ENCODE peak calls at places on chromosome 20, in six cellular contexts. One of them, this sample, is unnamed. For H3K36me3, the result is how much of the 10 kb centered on the place peaks cover.

GRCh38 chr20:58716476-58717277 is 24.1 kb downstream of the NPEPL1 start:
- DNase-seq in ovary: peak
- DNase-seq in DND-41: peak
- DNase-seq in cardiac muscle cell: no peak
- DNase-seq in CD8-positive, alpha-beta T cell: no peak
- DNase-seq in kidney: peak
- DNase-seq in this sample: peak

GRCh38 chr20:48725589-48725991 is 102.2 kb downstream of the PREX1 start:
- DNase-seq in DND-41: peak
- DNase-seq in cardiac muscle cell: peak
- DNase-seq in CD8-positive, alpha-beta T cell: no peak
- DNase-seq in ovary: no peak
- DNase-seq in kidney: no peak
- DNase-seq in this sample: no peak

GRCh38 chr20:34579936-34580587 is 21.5 kb downstream of the MAP1LC3A start:
- DNase-seq in kidney: no peak
- DNase-seq in cardiac muscle cell: no peak
- DNase-seq in ovary: peak
- DNase-seq in CD8-positive, alpha-beta T cell: no peak
- DNase-seq in DND-41: no peak
- DNase-seq in this sample: no peak

GRCh38 chr20:57502331-57502700 is 22.6 kb downstream of the CTCFL start:
- DNase-seq in DND-41: no peak
- DNase-seq in ovary: no peak
- DNase-seq in CD8-positive, alpha-beta T cell: no peak
- DNase-seq in cardiac muscle cell: no peak
- DNase-seq in kidney: no peak
- DNase-seq in this sample: no peak

GRCh38 chr20:56111951-56112730 is 106.8 kb upstream of the CBLN4 start:
- DNase-seq in DND-41: no peak
- DNase-seq in ovary: no peak
- DNase-seq in cardiac muscle cell: no peak
- DNase-seq in CD8-positive, alpha-beta T cell: no peak
- DNase-seq in kidney: no peak
- DNase-seq in this sample: no peak

GRCh38 chr20:25254571-25254970 is 6.7 kb downstream of the PYGB start:
- DNase-seq in kidney: no peak
- DNase-seq in ovary: no peak
- DNase-seq in CD8-positive, alpha-beta T cell: no peak
- DNase-seq in cardiac muscle cell: no peak
- DNase-seq in DND-41: no peak
- DNase-seq in this sample: no peak

GRCh38 chr20:48846516-48847492 is 19.0 kb upstream of the PREX1 start:
- DNase-seq in cardiac muscle cell: peak
- DNase-seq in DND-41: no peak
- DNase-seq in kidney: no peak
- DNase-seq in CD8-positive, alpha-beta T cell: no peak
- DNase-seq in ovary: no peak
- DNase-seq in this sample: no peak

GRCh38 chr20:31670371-31671228 is 32.9 kb downstream of the COX4I2 start:
- DNase-seq in cardiac muscle cell: no peak
- DNase-seq in ovary: peak
- DNase-seq in kidney: peak
- DNase-seq in CD8-positive, alpha-beta T cell: no peak
- DNase-seq in DND-41: no peak
- DNase-seq in this sample: peak

GRCh38 chr20:1624811-1625690 is 5.2 kb upstream of the SIRPB1 start:
- DNase-seq in DND-41: no peak
- DNase-seq in ovary: no peak
- DNase-seq in CD8-positive, alpha-beta T cell: no peak
- DNase-seq in cardiac muscle cell: no peak
- DNase-seq in kidney: no peak
- DNase-seq in this sample: no peak

GRCh38 chr20:46031701-46032254 is 2.8 kb downstream of the SLC12A5 start:
- DNase-seq in CD8-positive, alpha-beta T cell: no peak
- DNase-seq in DND-41: no peak
- DNase-seq in cardiac muscle cell: peak
- DNase-seq in ovary: no peak
- DNase-seq in kidney: peak
- DNase-seq in this sample: no peak

GRCh38 chr20:50980071-50980681 is 21.6 kb downstream of the MOCS3 start:
- DNase-seq in DND-41: no peak
- DNase-seq in ovary: no peak
- DNase-seq in cardiac muscle cell: peak
- DNase-seq in CD8-positive, alpha-beta T cell: no peak
- DNase-seq in kidney: no peak
- DNase-seq in this sample: no peak

GRCh38 chr20:33730946-33731692 is 677 bp upstream of the ZNF341 start:
- DNase-seq in DND-41: no peak
- DNase-seq in cardiac muscle cell: no peak
- DNase-seq in ovary: no peak
- DNase-seq in kidney: no peak
- DNase-seq in CD8-positive, alpha-beta T cell: no peak
- DNase-seq in this sample: no peak

GRCh38 chr20:15637971-15638754 is 935.1 kb downstream of the KIF16B start:
- DNase-seq in cardiac muscle cell: no peak
- DNase-seq in kidney: no peak
- DNase-seq in DND-41: no peak
- DNase-seq in ovary: no peak
- DNase-seq in CD8-positive, alpha-beta T cell: no peak
- DNase-seq in this sample: no peak

GRCh38 chr20:51531141-51531710 is 11.3 kb downstream of the NFATC2 start:
- DNase-seq in ovary: no peak
- DNase-seq in DND-41: no peak
- DNase-seq in CD8-positive, alpha-beta T cell: peak
- DNase-seq in cardiac muscle cell: no peak
- DNase-seq in kidney: no peak
- DNase-seq in this sample: no peak

GRCh38 chr20:20413801-20414200 is 45.9 kb downstream of the INSM1 start:
- DNase-seq in ovary: no peak
- DNase-seq in CD8-positive, alpha-beta T cell: no peak
- DNase-seq in cardiac muscle cell: no peak
- DNase-seq in DND-41: no peak
- DNase-seq in kidney: peak
- DNase-seq in this sample: no peak

GRCh38 chr20:46129955-46130481 is 11.9 kb downstream of the CD40 start:
- DNase-seq in ovary: no peak
- DNase-seq in cardiac muscle cell: peak
- DNase-seq in kidney: peak
- DNase-seq in DND-41: no peak
- DNase-seq in CD8-positive, alpha-beta T cell: no peak
- DNase-seq in this sample: no peak

GRCh38 chr20:43055181-43055884 is 134.4 kb downstream of the PTPRT start:
- DNase-seq in kidney: no peak
- DNase-seq in CD8-positive, alpha-beta T cell: no peak
- DNase-seq in DND-41: no peak
- DNase-seq in ovary: no peak
- DNase-seq in cardiac muscle cell: no peak
- DNase-seq in this sample: no peak

GRCh38 chr20:41830702-41831101 is 212.5 kb upstream of the CHD6 start:
- DNase-seq in DND-41: no peak
- DNase-seq in cardiac muscle cell: no peak
- DNase-seq in CD8-positive, alpha-beta T cell: no peak
- DNase-seq in ovary: no peak
- DNase-seq in kidney: no peak
- DNase-seq in this sample: no peak

GRCh38 chr20:59808729-59809381 is 124.6 kb downstream of the SYCP2 start:
- DNase-seq in DND-41: no peak
- DNase-seq in CD8-positive, alpha-beta T cell: no peak
- DNase-seq in kidney: peak
- DNase-seq in cardiac muscle cell: no peak
- DNase-seq in ovary: peak
- DNase-seq in this sample: peak

GRCh38 chr20:39458452-39458851 is 496.3 kb downstream of the DHX35 start:
- DNase-seq in cardiac muscle cell: no peak
- DNase-seq in DND-41: no peak
- DNase-seq in CD8-positive, alpha-beta T cell: no peak
- DNase-seq in ovary: no peak
- DNase-seq in kidney: no peak
- DNase-seq in this sample: no peak

GRCh38 chr20:50317644-50318043 is 127.0 kb downstream of the CEBPB start:
- DNase-seq in cardiac muscle cell: no peak
- DNase-seq in kidney: no peak
- DNase-seq in DND-41: no peak
- DNase-seq in ovary: no peak
- DNase-seq in CD8-positive, alpha-beta T cell: no peak
- DNase-seq in this sample: no peak

GRCh38 chr20:1648101-1648500 is 9.5 kb downstream of the SIRPG start:
- DNase-seq in CD8-positive, alpha-beta T cell: no peak
- DNase-seq in ovary: no peak
- DNase-seq in cardiac muscle cell: no peak
- DNase-seq in kidney: no peak
- DNase-seq in DND-41: no peak
- DNase-seq in this sample: no peak

GRCh38 chr20:53146201-53146891 is 174.2 kb downstream of the TSHZ2 start:
- DNase-seq in ovary: no peak
- DNase-seq in cardiac muscle cell: no peak
- DNase-seq in CD8-positive, alpha-beta T cell: no peak
- DNase-seq in kidney: no peak
- DNase-seq in DND-41: no peak
- DNase-seq in this sample: no peak

GRCh38 chr20:58544891-58545290 is 29.7 kb upstream of the APCDD1L start:
- DNase-seq in DND-41: no peak
- DNase-seq in ovary: no peak
- DNase-seq in CD8-positive, alpha-beta T cell: no peak
- DNase-seq in kidney: no peak
- DNase-seq in cardiac muscle cell: no peak
- DNase-seq in this sample: no peak

GRCh38 chr20:58195047-58195446 is 33.4 kb downstream of the ANKRD60 start:
- DNase-seq in CD8-positive, alpha-beta T cell: no peak
- DNase-seq in cardiac muscle cell: no peak
- DNase-seq in DND-41: no peak
- DNase-seq in kidney: no peak
- DNase-seq in ovary: no peak
- DNase-seq in this sample: no peak

GRCh38 chr20:22389836-22390542 is 194.4 kb downstream of the FOXA2 start:
- DNase-seq in CD8-positive, alpha-beta T cell: no peak
- DNase-seq in DND-41: no peak
- DNase-seq in ovary: no peak
- DNase-seq in kidney: peak
- DNase-seq in cardiac muscle cell: peak
- DNase-seq in this sample: no peak

GRCh38 chr20:38342196-38342595 is 4.1 kb upstream of the LBP start:
- DNase-seq in ovary: no peak
- DNase-seq in kidney: peak
- DNase-seq in CD8-positive, alpha-beta T cell: no peak
- DNase-seq in cardiac muscle cell: no peak
- DNase-seq in DND-41: no peak
- DNase-seq in this sample: no peak

GRCh38 chr20:56873836-56874235 is 244.7 kb downstream of the TFAP2C start:
- DNase-seq in kidney: no peak
- DNase-seq in ovary: no peak
- DNase-seq in DND-41: no peak
- DNase-seq in CD8-positive, alpha-beta T cell: no peak
- DNase-seq in cardiac muscle cell: no peak
- DNase-seq in this sample: no peak

GRCh38 chr20:25541676-25542075 is 43.7 kb downstream of the NINL start:
- DNase-seq in kidney: no peak
- DNase-seq in cardiac muscle cell: peak
- DNase-seq in ovary: no peak
- DNase-seq in CD8-positive, alpha-beta T cell: no peak
- DNase-seq in DND-41: no peak
- DNase-seq in this sample: no peak

GRCh38 chr20:3040086-3040485 is 3.3 kb upstream of the GNRH2 start:
- DNase-seq in CD8-positive, alpha-beta T cell: no peak
- DNase-seq in DND-41: no peak
- DNase-seq in cardiac muscle cell: no peak
- DNase-seq in kidney: no peak
- DNase-seq in ovary: no peak
- DNase-seq in this sample: no peak
- H3K36me3 ChIP-seq in CD8-positive, alpha-beta T cell: under half
- H3K36me3 ChIP-seq in DND-41: half or more
- H3K36me3 ChIP-seq in cardiac muscle cell: under half
- H3K36me3 ChIP-seq in kidney: under half
- H3K36me3 ChIP-seq in ovary: under half
- H3K36me3 ChIP-seq in this sample: under half

DNA sequence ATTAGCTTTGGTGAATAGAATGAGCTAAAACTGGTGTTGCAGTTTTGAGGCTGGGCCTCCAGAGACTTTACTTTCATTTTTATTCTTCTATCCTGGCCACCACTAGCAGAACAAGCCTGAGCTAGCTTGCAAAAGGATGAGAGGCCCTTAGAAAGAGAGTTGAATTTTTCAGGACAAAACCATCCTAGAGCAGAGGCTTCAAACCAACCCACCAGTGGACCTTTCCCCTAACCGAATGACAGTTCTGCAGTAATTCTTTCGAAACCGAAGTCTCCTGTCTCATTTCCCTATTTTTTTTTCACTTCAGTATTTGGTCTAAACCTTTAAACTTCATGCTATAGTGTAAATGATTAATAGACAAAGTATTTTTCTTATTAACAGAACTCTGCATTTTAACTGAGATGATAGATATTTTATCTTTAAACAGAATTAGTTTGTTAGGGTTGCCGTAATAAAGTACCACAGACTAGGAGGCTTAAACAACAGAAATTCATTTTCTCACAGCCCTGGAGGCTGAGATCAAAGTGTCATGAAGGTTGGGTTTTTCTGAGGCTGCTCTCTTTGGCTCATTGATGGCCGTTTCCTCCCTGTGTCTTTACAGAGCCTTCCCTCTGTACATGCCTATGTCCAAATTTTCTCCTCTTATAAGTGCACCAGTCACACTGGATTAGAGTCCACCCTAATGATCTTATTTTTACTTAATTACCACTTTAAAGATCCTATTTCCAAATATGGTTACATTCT is 80.6 kb upstream of the PAK5 start:
- DNase-seq in kidney: no peak
- DNase-seq in CD8-positive, alpha-beta T cell: no peak
- DNase-seq in DND-41: no peak
- DNase-seq in cardiac muscle cell: no peak
- DNase-seq in ovary: no peak
- DNase-seq in this sample: no peak
- H3K27ac ChIP-seq in kidney: no peak
- H3K27ac ChIP-seq in CD8-positive, alpha-beta T cell: no peak
- H3K27ac ChIP-seq in DND-41: no peak
- H3K27ac ChIP-seq in cardiac muscle cell: no peak
- H3K27ac ChIP-seq in ovary: no peak
- H3K27ac ChIP-seq in this sample: no peak

GRCh38 chr20:47235111-47235510 is 121.4 kb downstream of the ZMYND8 start:
- DNase-seq in DND-41: no peak
- DNase-seq in CD8-positive, alpha-beta T cell: no peak
- DNase-seq in cardiac muscle cell: no peak
- DNase-seq in kidney: no peak
- DNase-seq in ovary: no peak
- DNase-seq in this sample: no peak
- H3K36me3 ChIP-seq in DND-41: half or more
- H3K36me3 ChIP-seq in CD8-positive, alpha-beta T cell: under half
- H3K36me3 ChIP-seq in cardiac muscle cell: under half
- H3K36me3 ChIP-seq in kidney: under half
- H3K36me3 ChIP-seq in ovary: under half
- H3K36me3 ChIP-seq in this sample: under half

DNA sequence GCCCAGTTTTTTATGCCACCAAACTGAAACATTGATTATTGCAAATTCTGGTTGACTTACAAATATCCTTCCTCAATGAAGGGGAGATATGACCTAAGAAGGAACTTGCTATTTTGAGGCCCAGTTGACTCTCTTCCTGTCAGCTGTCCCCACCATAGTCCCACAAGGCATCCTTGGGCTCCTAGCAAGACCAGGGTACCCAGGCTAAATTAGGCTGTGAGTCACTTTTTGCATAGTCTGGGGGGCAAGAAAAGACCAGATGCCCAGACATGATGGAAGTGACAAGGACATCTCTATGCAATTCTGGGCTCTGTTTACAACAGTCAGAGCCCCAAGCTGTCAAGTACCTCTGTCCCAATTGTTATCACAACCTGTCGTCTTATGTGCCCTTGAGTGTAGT is 31.8 kb upstream of the MAFB start:
- DNase-seq in CD8-positive, alpha-beta T cell: no peak
- DNase-seq in ovary: no peak
- DNase-seq in kidney: no peak
- DNase-seq in cardiac muscle cell: no peak
- DNase-seq in DND-41: no peak
- DNase-seq in this sample: no peak
- H3K27ac ChIP-seq in CD8-positive, alpha-beta T cell: no peak
- H3K27ac ChIP-seq in ovary: no peak
- H3K27ac ChIP-seq in kidney: no peak
- H3K27ac ChIP-seq in cardiac muscle cell: no peak
- H3K27ac ChIP-seq in DND-41: no peak
- H3K27ac ChIP-seq in this sample: no peak

This sample was measured in uterus.